ENCODE peak calls at places on chromosomes 13 and 19, in four cellular contexts. U is A549; B is KG1; Y is CD8-positive, alpha-beta T cell. N is an unnamed sample.

GRCh38 chr19:10086032-10086903 is at the start of gene SHFL:
- DNase-seq in B (peak), U (peak), Y (peak), N (peak)

GRCh38 chr19:21321996-21322395 is 7.2 kb downstream of the ZNF708 start:
- DNase-seq in Y (no peak), U (no peak), B (no peak), N (no peak)

GRCh38 chr13:91045351-91046034 is 302.0 kb upstream of the MIR17HG start:
- DNase-seq in U (peak), B (no peak), Y (no peak), N (peak)

GRCh38 chr13:65112123-65113075 is 2117.7 kb downstream of the PCDH9 start:
- DNase-seq in U (no peak), B (no peak), Y (no peak), N (no peak)

GRCh38 chr19:19858751-19859150 is 6.9 kb upstream of the ZNF253 start:
- DNase-seq in B (no peak), Y (no peak), U (no peak), N (no peak)

GRCh38 chr19:21848706-21849105 is 12.7 kb upstream of the ZNF43 start:
- DNase-seq in B (no peak), U (peak), Y (no peak), N (no peak)

GRCh38 chr13:67841071-67841470 is 610.9 kb upstream of the PCDH9 start:
- DNase-seq in U (no peak), Y (no peak), B (no peak), N (peak)

GRCh38 chr13:88066847-88067246 is 395.7 kb downstream of the SLITRK5 start:
- DNase-seq in B (no peak), Y (no peak), U (no peak), N (no peak)

GRCh38 chr19:1523412-1524205 is at the start of gene PLK5:
- DNase-seq in U (no peak), B (no peak), Y (no peak), N (no peak)

GRCh38 chr13:95624020-95624419 is 20.5 kb downstream of the DZIP1 start:
- DNase-seq in U (peak), B (peak), Y (peak), N (no peak)

GRCh38 chr13:80048802-80049201 is 292.1 kb downstream of the SPRY2 start:
- DNase-seq in U (peak), Y (peak), B (peak), N (no peak)

GRCh38 chr13:53028637-53029121 is at the start of gene OLFM4:
- DNase-seq in Y (no peak), U (no peak), B (no peak), N (no peak)

GRCh38 chr19:3357362-3357730 is 9.0 kb upstream of the NFIC start:
- DNase-seq in Y (no peak), U (no peak), B (no peak), N (no peak)

GRCh38 chr13:97266734-97267417 is 44.7 kb downstream of the MBNL2 start:
- DNase-seq in U (no peak), B (no peak), Y (no peak), N (no peak)

GRCh38 chr13:21526707-21527454 is 67.8 kb upstream of the ZDHHC20 start:
- DNase-seq in B (no peak), U (no peak), Y (no peak), N (peak)

GRCh38 chr13:75481176-75482069 is 546 bp downstream of the TBC1D4 start:
- DNase-seq in Y (peak), U (peak), B (peak), N (peak)